ENCODE peak calls at places on chromosomes 7 and 10, in seven cellular contexts. S, E, L, K, O, V and M are unnamed samples.

GRCh38 chr7:96178581-96178980 is 143.3 kb downstream of the SLC25A13 start:
- DNase-seq in V (no peak), S (no peak), L (no peak), O (no peak), K (no peak), E (no peak), M (no peak)

GRCh38 chr7:150374472-150374871 is 4.7 kb upstream of the ZNF775 start:
- DNase-seq in O (no peak), S (no peak), E (no peak), V (no peak), L (no peak), K (no peak), M (no peak)

GRCh38 chr7:138979988-138980574 is 1.1 kb downstream of the KIAA1549 start:
- DNase-seq in O (no peak), K (no peak), L (no peak), V (peak), E (no peak), S (no peak), M (no peak)

GRCh38 chr7:82469207-82469606 is 25.6 kb upstream of the CACNA2D1 start:
- DNase-seq in L (no peak), K (no peak), O (no peak), S (no peak), E (no peak), V (no peak), M (no peak)

GRCh38 chr7:43143918-43144589 is 31.6 kb downstream of the HECW1 start:
- DNase-seq in L (no peak), V (no peak), S (no peak), K (no peak), E (no peak), O (no peak), M (no peak)

GRCh38 chr10:70430489-70431445 is 10.7 kb downstream of the NODAL start:
- DNase-seq in O (peak), V (peak), K (no peak), E (peak), L (peak), S (no peak), M (no peak)

GRCh38 chr7:99255463-99255862 is 17.2 kb upstream of the MYH16 start:
- DNase-seq in E (no peak), L (no peak), S (no peak), O (no peak), V (no peak), K (no peak), M (no peak)

GRCh38 chr7:155355745-155356144 is 58.1 kb downstream of the INSIG1 start:
- DNase-seq in K (no peak), L (no peak), V (no peak), O (no peak), S (peak), E (no peak), M (no peak)

GRCh38 chr10:86178401-86179142 is 188.0 kb downstream of the GRID1 start:
- DNase-seq in S (no peak), V (peak), K (no peak), L (no peak), E (peak), O (no peak), M (peak)

GRCh38 chr10:112783653-112784426 is 166.2 kb upstream of the TCF7L2 start:
- DNase-seq in K (no peak), S (no peak), L (no peak), V (no peak), O (no peak), E (no peak), M (no peak)

GRCh38 chr10:110821508-110821907 is 50.2 kb upstream of the PDCD4 start:
- DNase-seq in O (no peak), S (no peak), K (no peak), L (no peak), V (peak), E (no peak), M (no peak)

GRCh38 chr10:6763417-6763816 is 183.3 kb upstream of the PRKCQ start:
- DNase-seq in S (no peak), E (no peak), O (no peak), K (no peak), V (no peak), L (no peak), M (no peak)

GRCh38 chr7:27175626-27176342 is 1.7 kb upstream of the HOXA10 start:
- DNase-seq in E (no peak), L (no peak), V (no peak), O (no peak), S (no peak), K (no peak), M (no peak)

GRCh38 chr7:44411306-44411705 is 79.2 kb downstream of the NUDCD3 start:
- DNase-seq in V (no peak), L (no peak), S (no peak), K (no peak), E (no peak), O (no peak), M (no peak)

GRCh38 chr10:74035324-74035723 is 37.4 kb downstream of the VCL start:
- DNase-seq in L (no peak), E (no peak), K (no peak), V (peak), O (no peak), S (no peak), M (no peak)

GRCh38 chr10:71075066-71075758 is 137.2 kb upstream of the UNC5B start:
- DNase-seq in S (peak), E (no peak), O (no peak), V (no peak), K (no peak), L (no peak), M (no peak)

GRCh38 chr10:101411598-101411997 is 57.6 kb downstream of the BTRC start:
- DNase-seq in E (no peak), V (no peak), O (no peak), K (no peak), S (no peak), L (no peak), M (no peak)

GRCh38 chr7:91596287-91596686 is 284.2 kb downstream of the MTERF1 start:
- DNase-seq in S (no peak), K (no peak), V (no peak), O (no peak), E (no peak), L (no peak), M (no peak)

GRCh38 chr10:42975005-42975493 is 101.8 kb upstream of the RET start:
- DNase-seq in S (no peak), E (no peak), O (no peak), K (no peak), L (no peak), V (no peak), M (no peak)

GRCh38 chr10:42976353-42977031 is 100.4 kb upstream of the RET start:
- DNase-seq in O (no peak), S (peak), E (no peak), V (no peak), K (no peak), L (no peak), M (no peak)

GRCh38 chr10:42977032-42977416 is 99.8 kb upstream of the RET start:
- DNase-seq in S (peak), L (no peak), E (no peak), O (no peak), V (no peak), K (no peak), M (no peak)

GRCh38 chr10:42974693-42975002 is 102.2 kb upstream of the RET start:
- DNase-seq in O (no peak), S (no peak), V (no peak), E (no peak), K (no peak), L (no peak), M (no peak)

GRCh38 chr10:42975558-42976352 is 101.1 kb upstream of the RET start:
- DNase-seq in E (no peak), V (no peak), L (no peak), S (peak), O (no peak), K (no peak), M (no peak)
- TF ChIP-seq CTCF in E (no peak), V (no peak), L (no peak), S (no peak), O (no peak), K (no peak), M (no peak)

GRCh38 chr10:114386446-114386845 is 17.9 kb downstream of the AFAP1L2 start:
- DNase-seq in L (no peak), V (no peak), K (no peak), E (no peak), O (no peak), S (no peak), M (no peak)
- TF ChIP-seq CTCF in L (no peak), V (no peak), K (no peak), E (no peak), O (no peak), S (no peak), M (no peak)

GRCh38 chr10:49654036-49654693 is 25.3 kb upstream of the C10orf53 start:
- DNase-seq in O (no peak), S (no peak), K (no peak), V (no peak), E (no peak), L (peak), M (no peak)
- TF ChIP-seq CTCF in O (no peak), S (no peak), K (no peak), V (no peak), E (no peak), L (no peak), M (no peak)

GRCh38 chr7:17390392-17390791 is 91.9 kb downstream of the AHR start:
- DNase-seq in O (no peak), K (no peak), L (no peak), E (no peak), S (no peak), V (no peak), M (no peak)

GRCh38 chr7:17380696-17381662 is 82.5 kb downstream of the AHR start:
- DNase-seq in S (no peak), E (no peak), V (no peak), L (no peak), O (no peak), K (no peak), M (no peak)

GRCh38 chr7:17384400-17384799 is 85.9 kb downstream of the AHR start:
- DNase-seq in K (no peak), E (no peak), O (no peak), V (no peak), L (no peak), S (no peak), M (no peak)

DNA sequence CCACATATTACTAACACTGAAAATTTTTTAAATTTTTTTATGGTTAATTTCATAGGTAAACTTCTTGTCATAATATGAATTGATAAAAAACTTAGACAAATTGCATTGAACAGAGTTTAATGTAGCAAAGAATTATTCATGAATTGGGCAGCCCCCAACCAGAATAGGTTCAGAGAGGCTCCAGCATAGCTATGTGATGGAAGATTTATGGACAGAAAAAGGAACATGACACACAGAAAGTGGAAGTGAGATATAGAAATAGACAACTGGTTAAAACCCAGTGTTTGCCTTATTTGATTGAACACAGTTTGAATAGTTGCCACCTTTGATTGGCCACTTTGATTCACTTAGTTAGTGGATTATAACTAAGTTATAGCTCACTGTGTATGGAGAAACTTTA is 87.2 kb downstream of the AHR start:
- DNase-seq in E (no peak), O (no peak), S (no peak), K (no peak), V (no peak), L (no peak), M (no peak)
- TF ChIP-seq CTCF in E (no peak), O (no peak), S (no peak), K (no peak), V (no peak), L (no peak), M (no peak)

GRCh38 chr10:89389254-89389653 is 3.2 kb upstream of the IFIT1 start:
- DNase-seq in E (peak), O (no peak), S (no peak), V (peak), L (no peak), K (no peak), M (no peak)
- TF ChIP-seq CTCF in E (peak), O (peak), S (no peak), V (peak), L (no peak), K (peak), M (no peak)

GRCh38 chr7:2488272-2488645 is 12.1 kb upstream of the GRIFIN start:
- DNase-seq in L (peak), V (peak), K (no peak), S (no peak), O (no peak), E (no peak), M (no peak)
- TF ChIP-seq CTCF in L (no peak), V (no peak), K (no peak), S (no peak), O (no peak), E (no peak), M (no peak)

DNA sequence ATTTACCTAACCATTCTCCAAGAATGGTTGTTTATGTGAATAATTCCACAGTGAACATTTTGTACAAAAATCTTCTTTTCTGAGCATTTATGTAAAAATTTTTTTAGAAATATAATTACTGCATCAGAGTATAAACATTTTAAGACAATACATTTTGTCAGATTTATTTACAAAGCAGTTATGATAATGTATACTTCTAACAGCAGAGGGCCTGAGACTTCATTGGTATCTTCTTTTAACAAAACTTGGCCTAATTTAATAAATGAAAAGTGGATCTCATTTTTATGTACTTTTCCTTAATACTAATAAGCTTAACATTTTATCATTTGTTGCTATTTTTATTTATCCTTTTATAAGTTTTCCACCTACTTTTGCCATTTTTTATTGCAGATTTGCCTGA is 69.4 kb downstream of the HECTD2 start:
- DNase-seq in S (no peak), E (no peak), L (no peak), V (no peak), K (no peak), O (no peak), M (no peak)
- TF ChIP-seq CTCF in S (no peak), E (no peak), L (no peak), V (no peak), K (no peak), O (no peak), M (no peak)

DNA sequence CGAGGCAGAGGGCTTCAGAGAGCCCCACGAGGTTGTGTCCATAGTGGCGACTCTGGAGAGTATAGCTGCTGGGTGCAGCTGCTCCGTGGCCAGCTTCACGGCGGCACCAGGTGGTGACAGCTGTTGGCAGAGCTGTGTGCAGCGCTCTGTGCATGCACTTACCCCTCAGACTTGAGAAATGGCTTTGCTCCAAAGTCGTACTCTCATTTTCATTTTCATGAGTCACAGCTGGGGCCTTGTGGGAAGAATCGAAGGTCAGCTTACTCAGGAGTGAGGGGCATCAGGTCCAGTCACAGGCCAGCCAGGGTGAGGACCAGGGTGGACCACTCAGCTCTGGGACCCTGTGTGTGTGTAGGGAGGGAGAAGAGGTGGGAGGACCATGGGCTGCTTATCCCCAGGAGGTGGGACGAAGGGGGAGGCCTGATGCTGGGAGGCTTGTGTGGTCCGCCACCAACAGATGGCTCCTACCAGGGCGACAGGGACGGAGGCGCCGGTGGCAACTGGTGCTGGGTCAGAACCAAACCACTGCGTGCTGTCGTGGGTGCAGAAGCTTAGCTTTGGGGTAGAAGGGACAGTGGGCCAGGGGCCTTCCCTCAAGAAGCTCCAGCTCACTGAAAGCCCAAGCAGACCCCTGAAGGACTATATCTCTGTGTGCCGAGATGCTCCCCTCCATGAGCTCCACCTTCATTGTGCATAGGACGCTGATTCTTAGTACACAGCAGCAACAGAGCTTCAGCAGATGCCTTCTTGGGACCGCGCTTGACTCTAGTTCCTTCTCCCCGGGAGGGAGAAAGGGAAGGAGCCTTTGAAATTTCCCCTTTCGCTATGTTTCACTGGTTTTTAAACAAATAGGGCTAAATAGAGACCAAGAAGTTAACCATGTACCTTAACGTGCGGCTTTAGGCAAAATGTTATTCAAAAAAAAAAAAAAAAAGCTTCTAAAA is 225.0 kb downstream of the CELF2 start:
- DNase-seq in O (no peak), K (no peak), E (no peak), L (no peak), V (peak), S (no peak), M (no peak)
- TF ChIP-seq CTCF in O (no peak), K (no peak), E (no peak), L (no peak), V (no peak), S (no peak), M (no peak)

GRCh38 chr10:32059472-32059871 is 3.2 kb upstream of the KIF5B start:
- DNase-seq in S (no peak), O (no peak), V (no peak), K (no peak), E (peak), L (no peak), M (no peak)

GRCh38 chr10:32054087-32054486 is 2.1 kb downstream of the KIF5B start:
- DNase-seq in K (no peak), S (no peak), L (no peak), O (no peak), V (peak), E (peak), M (no peak)

GRCh38 chr10:32056136-32057040 is at the start of gene KIF5B:
- DNase-seq in O (peak), E (peak), L (peak), K (peak), V (peak), S (peak), M (peak)

GRCh38 chr10:32057041-32057372 is 782 bp upstream of the KIF5B start:
- DNase-seq in E (no peak), V (no peak), L (no peak), O (no peak), K (no peak), S (no peak), M (no peak)

GRCh38 chr10:32055478-32056135 is 618 bp downstream of the KIF5B start:
- DNase-seq in S (peak), K (peak), V (peak), E (peak), L (peak), O (no peak), M (peak)
- TF ChIP-seq CTCF in S (no peak), K (no peak), V (peak), E (no peak), L (no peak), O (peak), M (no peak)